ENCODE peak calls at places on chromosomes 1 and 21, in nine cellular contexts. K, C, I, Q, E, F, D, S and Y are unnamed samples.

GRCh38 chr1:112011231-112011630 is 21.8 kb upstream of the KCND3 start:
- DNase-seq in K (no peak), C (no peak), I (peak; percentile 34), Q (peak; percentile 44), E (no peak), F (peak; percentile 9), D (no peak), S (peak; percentile 76), Y (no peak)

GRCh38 chr1:214862421-214862820 is 220.1 kb upstream of the KCNK2 start:
- DNase-seq in K (no peak), C (no peak), I (no peak), Q (peak; percentile 63), E (no peak), F (peak; percentile 26), D (no peak), S (no peak), Y (no peak)

GRCh38 chr1:41537257-41537656 is 52.8 kb upstream of the EDN2 start:
- DNase-seq in K (no peak), C (no peak), I (no peak), Q (peak; percentile 96), E (no peak), F (peak; percentile 59), D (no peak), S (peak; percentile 29), Y (no peak)

GRCh38 chr1:52756020-52756419 is 29.8 kb downstream of the ZYG11B start:
- DNase-seq in K (no peak), C (no peak), I (no peak), Q (no peak), E (no peak), F (no peak), D (no peak), S (no peak), Y (no peak)

GRCh38 chr1:171434717-171435346 is 50.5 kb upstream of the PRRC2C start:
- DNase-seq in K (peak; percentile 16), C (no peak), I (no peak), Q (peak; percentile 89), E (no peak), F (peak; percentile 90), D (no peak), S (peak; percentile 75), Y (no peak)

GRCh38 chr1:110967256-110967655 is 3.5 kb upstream of the LRIF1 start:
- DNase-seq in K (no peak), C (no peak), I (no peak), Q (no peak), E (no peak), F (no peak), D (no peak), S (no peak), Y (no peak)

GRCh38 chr1:222709700-222710153 is 2.6 kb downstream of the AIDA start:
- DNase-seq in K (no peak), C (no peak), I (no peak), Q (peak; percentile 11), E (no peak), F (peak; percentile 31), D (no peak), S (no peak), Y (no peak)

GRCh38 chr1:230159580-230159979 is 92.5 kb downstream of the GALNT2 start:
- DNase-seq in K (no peak), C (no peak), I (no peak), Q (no peak), E (no peak), F (no peak), D (no peak), S (no peak), Y (no peak)

GRCh38 chr1:76891931-76892330 is 24.7 kb downstream of the ST6GALNAC5 start:
- DNase-seq in K (no peak), C (no peak), I (no peak), Q (no peak), E (no peak), F (no peak), D (no peak), S (no peak), Y (no peak)

GRCh38 chr1:242854466-242854865 is 330.0 kb upstream of the PLD5 start:
- DNase-seq in K (no peak), C (no peak), I (no peak), Q (no peak), E (no peak), F (no peak), D (no peak), S (no peak), Y (no peak)

GRCh38 chr21:30209571-30209970 is 6.3 kb downstream of the CLDN8 start:
- DNase-seq in K (no peak), C (no peak), I (no peak), Q (no peak), E (no peak), F (peak; percentile 23), D (no peak), S (no peak), Y (no peak)

GRCh38 chr1:27557596-27558340 is 46.2 kb downstream of the AHDC1 start:
- DNase-seq in K (no peak), C (no peak), I (no peak), Q (no peak), E (no peak), F (no peak), D (no peak), S (peak; percentile 69), Y (no peak)

GRCh38 chr1:36793452-36793851 is 240.9 kb downstream of the GRIK3 start:
- DNase-seq in K (no peak), C (no peak), I (no peak), Q (no peak), E (no peak), F (no peak), D (no peak), S (no peak), Y (no peak)

GRCh38 chr1:50978852-50979781 is 9.1 kb downstream of the CDKN2C start:
- DNase-seq in K (no peak), C (no peak), I (peak; percentile 28), Q (peak; percentile 58), E (no peak), F (no peak), D (peak; percentile 50), S (no peak), Y (no peak)

GRCh38 chr1:167447521-167448136 is 70.7 kb downstream of the CD247 start:
- DNase-seq in K (peak; percentile 34), C (no peak), I (no peak), Q (peak; percentile 4), E (peak; percentile 49), F (no peak), D (peak; percentile 58), S (no peak), Y (no peak)

GRCh38 chr1:45510972-45511527 is 10.6 kb downstream of the PRDX1 start:
- DNase-seq in K (no peak), C (no peak), I (no peak), Q (no peak), E (no peak), F (no peak), D (no peak), S (peak; percentile 34), Y (no peak)

DNA sequence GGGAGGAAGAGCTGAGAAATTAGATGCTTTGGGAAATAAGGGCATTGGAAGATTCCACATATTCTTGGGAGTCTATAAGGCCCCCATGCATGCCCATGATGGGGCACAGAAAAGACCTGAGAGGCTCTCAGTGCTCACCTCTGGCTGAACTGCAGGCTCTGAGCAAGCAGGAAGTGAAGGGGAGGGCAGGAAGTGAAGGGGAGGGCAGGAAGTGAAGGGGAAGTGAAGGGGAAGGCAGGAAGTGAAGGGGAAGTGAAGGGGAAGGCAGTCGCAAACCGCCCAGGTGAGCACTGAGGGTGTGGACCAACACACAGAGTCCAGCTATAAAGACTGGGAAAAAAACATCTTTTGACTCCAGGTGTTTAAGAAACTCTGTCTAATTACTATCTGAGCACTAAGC is 3.5 kb downstream of the KRTAP10-9 start:
- DNase-seq in K (no peak), C (no peak), I (no peak), Q (no peak), E (no peak), F (no peak), D (no peak), S (no peak), Y (no peak)
- TF ChIP-seq CTCF in K (no peak), C (no peak), I (no peak), Q (no peak), E (no peak), F (no peak), D (no peak), S (no peak), Y (no peak)

DNA sequence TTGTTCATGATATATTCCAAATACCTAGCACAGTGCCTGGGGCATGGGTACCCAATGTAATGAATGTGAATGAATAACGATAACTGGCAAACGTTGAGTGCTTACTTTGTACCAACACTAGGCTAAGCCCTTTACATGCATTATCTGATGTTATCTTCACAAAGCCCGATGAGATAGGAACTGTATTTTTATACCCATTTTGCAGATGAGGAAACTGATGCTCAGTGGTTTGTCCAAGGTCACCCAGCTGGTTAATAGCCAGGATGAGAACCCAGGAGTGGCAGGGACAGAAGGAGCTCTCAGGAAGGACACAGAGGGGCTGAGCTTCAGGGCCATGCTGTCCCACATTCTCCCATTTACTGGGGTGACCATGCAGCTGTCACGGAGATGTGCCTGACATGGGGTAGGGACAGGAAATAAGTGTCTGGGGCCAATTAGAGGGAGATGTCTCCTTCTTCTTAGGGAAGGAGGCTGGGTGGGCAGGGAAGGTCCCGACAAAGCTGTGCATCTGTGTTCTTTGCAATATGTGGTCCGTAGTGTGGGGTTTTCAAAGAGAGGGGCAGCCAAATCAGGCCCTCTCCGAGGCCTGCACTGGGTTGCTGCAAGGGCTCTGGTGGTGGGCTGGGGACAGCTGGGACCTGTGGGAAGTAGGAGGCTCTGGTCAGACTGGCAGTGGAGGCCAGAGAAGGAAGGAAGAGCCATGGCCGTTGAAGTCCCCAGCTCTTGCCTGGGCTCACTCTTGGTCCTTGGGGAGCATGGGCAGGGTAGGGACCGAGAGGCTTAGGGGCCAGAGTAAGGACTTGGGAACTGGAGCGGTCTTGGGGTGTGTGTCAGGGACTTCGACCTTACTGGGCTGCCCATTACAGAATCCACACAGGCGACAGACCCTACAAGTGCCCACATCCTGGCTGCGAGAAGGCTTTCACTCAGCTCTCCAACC is 26.6 kb downstream of the A3GALT2 start:
- DNase-seq in K (no peak), C (no peak), I (no peak), Q (no peak), E (no peak), F (no peak), D (no peak), S (peak; percentile 44), Y (no peak)
- TF ChIP-seq CTCF in K (no peak), C (no peak), I (no peak), Q (no peak), E (no peak), F (no peak), D (no peak), S (no peak), Y (no peak)

DNA sequence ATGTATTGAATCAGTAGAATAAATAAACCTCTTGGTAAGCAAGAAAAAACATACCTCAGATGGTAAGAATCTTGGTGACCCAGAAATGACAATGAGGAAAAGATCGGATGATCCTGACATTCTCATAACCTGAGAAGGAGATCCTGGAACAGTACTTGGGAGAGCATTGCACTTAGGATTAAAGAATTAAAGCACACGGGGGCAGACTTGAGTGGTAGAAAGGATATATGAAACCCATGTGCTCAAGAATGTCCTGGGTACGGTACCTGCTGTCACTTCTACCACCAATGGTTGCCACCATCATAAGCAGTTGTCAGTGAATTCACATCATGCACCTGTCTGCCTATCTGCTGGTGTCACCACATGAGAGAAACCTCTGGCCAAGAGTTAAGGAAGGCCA is 108.9 kb upstream of the GJB5 start:
- DNase-seq in K (no peak), C (no peak), I (no peak), Q (no peak), E (no peak), F (no peak), D (no peak), S (no peak), Y (no peak)
- TF ChIP-seq CTCF in K (no peak), C (no peak), I (no peak), Q (no peak), E (no peak), F (no peak), D (no peak), S (no peak), Y (no peak)

GRCh38 chr21:35249636-35250035 is 200.5 kb upstream of the RUNX1 start:
- DNase-seq in K (no peak), C (no peak), I (no peak), Q (no peak), E (no peak), F (no peak), D (no peak), S (no peak), Y (no peak)
- TF ChIP-seq CTCF in K (no peak), C (no peak), I (no peak), Q (no peak), E (no peak), F (no peak), D (no peak), S (no peak), Y (no peak)